ENCODE peak calls at places on chromosomes 11 and 22, in seven cellular contexts. R, Y, O, J, K, I and W are unnamed samples.
A peak's percentile ranks its signal among the peaks of the same experiment; 100 is the strongest.

GRCh38 chr11:38814670-38815069 is 2216.6 kb upstream of the RAG2 start:
- DNase-seq in R (no peak), Y (no peak), O (peak; percentile 58), J (no peak), K (no peak), I (no peak), W (no peak)

GRCh38 chr22:45045219-45045618 is 35.4 kb upstream of the PHF21B start:
- DNase-seq in R (no peak), Y (no peak), O (no peak), J (no peak), K (no peak), I (no peak), W (no peak)

GRCh38 chr11:86610559-86611341 is 61.7 kb downstream of the ME3 start:
- DNase-seq in R (no peak), Y (no peak), O (no peak), J (no peak), K (no peak), I (no peak), W (no peak)

GRCh38 chr11:83409891-83410290 is 123.7 kb upstream of the CCDC90B start:
- DNase-seq in R (no peak), Y (no peak), O (no peak), J (no peak), K (no peak), I (no peak), W (no peak)

GRCh38 chr22:24289781-24290181 is 19.1 kb downstream of the SPECC1L start:
- DNase-seq in R (no peak), Y (no peak), O (no peak), J (no peak), K (no peak), I (no peak), W (no peak)

GRCh38 chr11:35237860-35238715 is 99.1 kb downstream of the CD44 start:
- DNase-seq in R (no peak), Y (peak; percentile 35), O (no peak), J (no peak), K (peak; percentile 30), I (peak; percentile 59), W (no peak)

GRCh38 chr11:133964946-133965632 is 8.3 kb upstream of the IGSF9B start:
- DNase-seq in R (no peak), Y (no peak), O (no peak), J (peak; percentile 62), K (no peak), I (no peak), W (no peak)

GRCh38 chr22:30838111-30838510 is 130.5 kb downstream of the MORC2 start:
- DNase-seq in R (no peak), Y (no peak), O (peak; percentile 28), J (no peak), K (no peak), I (no peak), W (no peak)

GRCh38 chr22:31843526-31843925 is 89.7 kb downstream of the DEPDC5 start:
- DNase-seq in R (peak; percentile 6), Y (no peak), O (no peak), J (no peak), K (no peak), I (no peak), W (no peak)

GRCh38 chr11:32827276-32827675 is 2.5 kb upstream of the PRRG4 start:
- DNase-seq in R (no peak), Y (no peak), O (no peak), J (no peak), K (no peak), I (no peak), W (no peak)

GRCh38 chr11:132064987-132065620 is 694.7 kb downstream of the NTM start:
- DNase-seq in R (no peak), Y (no peak), O (peak; percentile 99), J (no peak), K (no peak), I (no peak), W (no peak)

GRCh38 chr11:86380295-86380694 is 5.6 kb downstream of the CCDC81 start:
- DNase-seq in R (no peak), Y (no peak), O (no peak), J (no peak), K (no peak), I (no peak), W (no peak)

GRCh38 chr11:94909371-94909820 is 64.0 kb downstream of the CWC15 start:
- DNase-seq in R (no peak), Y (no peak), O (peak; percentile 81), J (no peak), K (no peak), I (no peak), W (peak; percentile 43)

GRCh38 chr22:26977741-26978140 is 320.4 kb downstream of the MIAT start:
- DNase-seq in R (no peak), Y (no peak), O (no peak), J (no peak), K (no peak), I (no peak), W (no peak)

GRCh38 chr11:116224889-116225200 is 547.9 kb downstream of the BUD13 start:
- DNase-seq in R (no peak), Y (no peak), O (no peak), J (no peak), K (no peak), I (no peak), W (no peak)

GRCh38 chr11:70642301-70642700 is 244.0 kb downstream of the CTTN start:
- DNase-seq in R (no peak), Y (no peak), O (no peak), J (no peak), K (no peak), I (no peak), W (no peak)

GRCh38 chr22:45969414-45969799 is 7.6 kb downstream of the WNT7B start:
- DNase-seq in R (no peak), Y (no peak), O (no peak), J (no peak), K (no peak), I (peak; percentile 68), W (no peak)

DNA sequence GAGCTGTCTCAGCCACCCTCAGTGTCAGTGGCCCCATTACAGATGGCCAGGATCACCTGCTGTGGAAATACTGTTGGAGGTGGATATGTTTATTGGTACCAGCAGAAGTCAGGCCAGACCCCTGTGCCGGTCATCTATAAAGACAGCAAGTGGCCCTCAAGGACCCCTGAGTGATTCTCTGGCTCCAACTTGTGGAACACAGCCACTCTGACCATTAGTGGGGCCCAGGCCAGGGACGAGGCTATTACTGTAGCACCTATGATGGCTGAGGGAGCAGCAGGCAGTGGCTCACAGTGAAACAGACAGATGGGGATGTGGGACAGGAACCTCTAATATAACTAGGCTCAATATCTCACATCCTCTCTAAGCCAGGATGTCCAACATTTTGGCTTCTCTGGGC is 25.5 kb upstream of the GGTLC2 start:
- DNase-seq in R (no peak), Y (no peak), O (no peak), J (no peak), K (no peak), I (no peak), W (peak; percentile 28)
- TF ChIP-seq CTCF in R (no peak), Y (no peak), O (no peak), J (no peak), K (no peak), I (no peak), W (no peak)

GRCh38 chr22:50525991-50526848 is 822 bp upstream of the SCO2 start:
- DNase-seq in R (peak; percentile 92), Y (no peak), O (peak; percentile 64), J (peak; percentile 64), K (peak; percentile 81), I (peak; percentile 85), W (peak; percentile 72)

GRCh38 chr22:50529416-50530279 is at the start of gene TYMP:
- DNase-seq in R (peak; percentile 86), Y (no peak), O (no peak), J (peak; percentile 54), K (peak; percentile 50), I (peak; percentile 72), W (peak; percentile 95)

GRCh38 chr22:50526849-50527801 is 1.7 kb upstream of the SCO2 start:
- DNase-seq in R (no peak), Y (no peak), O (no peak), J (peak; percentile 51), K (peak; percentile 46), I (peak; percentile 76), W (peak; percentile 93)

GRCh38 chr22:50528682-50529415 is 963 bp downstream of the TYMP start:
- DNase-seq in R (no peak), Y (no peak), O (no peak), J (no peak), K (no peak), I (peak; percentile 59), W (no peak)

DNA sequence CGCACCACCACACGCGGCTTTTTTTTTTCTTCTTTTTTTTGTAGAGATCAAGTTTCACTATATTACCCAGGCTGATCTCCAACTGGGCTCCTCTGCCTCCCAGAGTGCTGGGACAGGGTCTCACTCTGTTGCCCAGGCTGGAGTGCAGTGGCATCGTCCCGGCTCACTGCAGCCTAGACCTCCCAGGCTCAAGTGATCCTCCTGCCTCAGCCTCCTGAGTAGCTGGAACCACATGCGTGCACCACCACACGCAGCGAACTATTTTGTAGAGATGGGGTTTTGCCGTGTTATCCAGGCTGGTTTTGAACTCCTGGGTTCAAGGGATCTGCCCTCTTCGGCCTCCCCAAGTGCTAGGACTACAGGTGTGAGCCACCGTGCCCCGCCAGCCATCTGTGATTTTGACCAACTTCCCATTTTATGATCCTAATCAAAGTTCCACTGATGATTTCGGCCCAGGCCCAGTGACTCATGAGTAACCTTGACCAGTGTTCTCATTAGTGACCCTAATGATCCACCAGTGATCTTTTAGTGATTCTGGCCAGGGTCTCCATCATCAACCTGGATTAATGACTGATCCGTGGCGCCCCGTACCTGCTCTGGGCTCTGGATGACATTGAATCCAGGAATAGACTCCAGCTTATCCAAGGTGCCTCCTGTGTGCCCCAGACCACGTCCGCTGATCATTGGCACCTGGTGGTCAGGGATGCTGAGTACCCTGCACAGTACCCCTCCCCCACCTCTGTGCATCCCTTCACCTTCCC is 1.7 kb downstream of the TYMP start:
- DNase-seq in R (no peak), Y (no peak), O (no peak), J (no peak), K (no peak), I (no peak), W (no peak)
- TF ChIP-seq POLR2A in R (no peak), Y (no peak), O (no peak), J (no peak), K (no peak), I (no peak), W (no peak)

DNA sequence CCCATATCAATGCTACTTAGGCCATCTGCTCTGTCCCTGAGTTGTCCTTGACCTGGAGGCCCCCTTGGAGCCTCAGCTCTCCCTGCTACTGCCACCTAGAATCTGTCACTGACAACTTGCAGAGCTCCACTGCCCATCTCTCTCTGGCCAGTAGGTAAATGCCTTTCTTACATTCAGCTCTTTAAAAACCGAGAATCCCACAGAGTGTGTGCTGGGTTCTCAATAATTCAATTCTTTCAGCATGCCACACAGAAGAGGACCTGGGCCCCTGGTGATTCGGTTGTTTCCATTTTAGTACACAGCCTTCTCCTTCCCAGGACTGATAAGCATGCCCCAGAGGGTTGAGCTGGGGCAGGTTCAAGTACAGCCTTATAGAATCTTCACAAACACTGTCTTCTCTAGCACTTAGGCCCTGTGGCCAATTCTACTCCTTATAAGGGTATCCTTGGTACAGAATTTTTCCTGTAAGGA is 22.0 kb upstream of the IPO7 start:
- DNase-seq in R (no peak), Y (no peak), O (no peak), J (no peak), K (no peak), I (no peak), W (peak; percentile 67)
- H3K4me3 ChIP-seq in R (no peak overlapping the region), Y (no peak overlapping the region), O (no peak overlapping the region), J (no peak overlapping the region), K (no peak overlapping the region), I (no peak overlapping the region), W (no peak overlapping the region)

DNA sequence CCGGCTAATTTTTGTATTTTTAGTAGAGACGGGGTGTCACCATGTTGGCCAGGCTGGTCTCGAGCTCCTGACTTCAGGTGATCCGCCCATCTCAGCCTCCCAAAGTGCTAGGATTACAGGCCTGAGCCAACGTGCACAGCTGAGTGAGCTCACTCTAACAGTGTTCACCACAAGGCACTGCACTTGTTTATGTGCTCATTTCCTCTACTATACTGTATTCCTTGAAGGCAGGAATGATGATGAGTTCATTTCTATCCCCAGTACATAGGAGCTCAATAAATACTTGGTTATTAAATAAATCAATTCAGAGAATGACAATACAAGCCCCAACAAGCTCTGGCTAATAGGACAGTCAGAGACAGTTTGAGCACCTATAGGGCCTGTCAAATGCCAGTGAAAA is 29.1 kb downstream of the ALG8 start:
- DNase-seq in R (no peak), Y (no peak), O (peak; percentile 82), J (no peak), K (no peak), I (no peak), W (no peak)
- TF ChIP-seq CTCF in R (no peak), Y (no peak), O (no peak), J (no peak), K (no peak), I (no peak), W (no peak)